ENCODE peak calls at places on chromosomes 12 and 14, in four cellular contexts. M is Panc1, V is K562, C is HepG2. O is an unnamed sample.

GRCh38 chr12:100138048-100138907 is 4.4 kb downstream of the BLTP3B start:
- DNase-seq in C (no peak), V (peak), M (no peak), O (no peak)

GRCh38 chr12:120262852-120263724 is 2.4 kb downstream of the PXN start:
- DNase-seq in C (no peak), M (no peak), V (no peak), O (no peak)

GRCh38 chr12:4223273-4223855 is 50.2 kb upstream of the CCND2 start:
- DNase-seq in C (no peak), V (no peak), M (no peak), O (no peak)

GRCh38 chr14:101579372-101580080 is 18.2 kb downstream of the DIO3 start:
- DNase-seq in V (no peak), M (no peak), C (no peak), O (no peak)

GRCh38 chr12:51827925-51828818 is 20.3 kb downstream of the FIGNL2 start:
- DNase-seq in M (no peak), C (no peak), V (peak), O (no peak)

GRCh38 chr12:61037792-61038191 is 1222.4 kb upstream of the USP15 start:
- DNase-seq in C (no peak), V (no peak), M (no peak), O (no peak)

GRCh38 chr14:99568567-99569560 is 35.1 kb downstream of the CCDC85C start:
- DNase-seq in C (no peak), M (no peak), V (peak), O (no peak)

GRCh38 chr14:63701614-63702291 is 26.1 kb downstream of the SGPP1 start:
- DNase-seq in V (peak), M (no peak), C (no peak), O (no peak)

GRCh38 chr12:11771356-11771755 is 121.9 kb downstream of the ETV6 start:
- DNase-seq in C (no peak), V (no peak), M (no peak), O (no peak)

GRCh38 chr12:3802721-3803120 is 49.8 kb upstream of the CRACR2A start:
- DNase-seq in C (no peak), V (no peak), M (no peak), O (no peak)

GRCh38 chr12:12898136-12898712 is 6.9 kb downstream of the GPRC5A start:
- DNase-seq in C (no peak), M (no peak), V (no peak), O (no peak)

GRCh38 chr12:91219511-91219910 is 36.9 kb upstream of the DCN start:
- DNase-seq in C (no peak), M (no peak), V (no peak), O (no peak)

GRCh38 chr12:21989819-21990412 is 48.7 kb upstream of the ABCC9 start:
- DNase-seq in M (no peak), C (peak), V (peak), O (peak)

GRCh38 chr12:25992026-25992782 is 33.7 kb downstream of the RASSF8 start:
- DNase-seq in M (no peak), C (no peak), V (no peak), O (no peak)

GRCh38 chr14:74591899-74592298 is 20.1 kb downstream of the LTBP2 start:
- DNase-seq in C (no peak), V (no peak), M (no peak), O (no peak)

GRCh38 chr14:47040490-47040889 is 388.9 kb upstream of the RPL10L start:
- DNase-seq in V (no peak), M (no peak), C (peak), O (peak)

GRCh38 chr12:96457191-96457930 is 32.0 kb upstream of the CFAP54 start:
- DNase-seq in M (no peak), C (no peak), V (no peak), O (peak)
- TF ChIP-seq TCF7L2 in M (no peak), C (no peak), V (no peak), O (no peak)

GRCh38 chr14:90406384-90406798 is 9.6 kb downstream of the CALM1 start:
- DNase-seq in C (no peak), M (no peak), V (no peak), O (no peak)

GRCh38 chr14:90405755-90406154 is 8.9 kb downstream of the CALM1 start:
- DNase-seq in M (no peak), C (no peak), V (no peak), O (no peak)

GRCh38 chr14:90408713-90409112 is 11.9 kb downstream of the CALM1 start:
- DNase-seq in V (no peak), C (no peak), M (no peak), O (no peak)

GRCh38 chr14:90412058-90412457 is 15.2 kb downstream of the CALM1 start:
- DNase-seq in M (no peak), C (no peak), V (no peak), O (no peak)

GRCh38 chr14:90409209-90409730 is 12.4 kb downstream of the CALM1 start:
- DNase-seq in M (no peak), V (no peak), C (no peak), O (no peak)
- TF ChIP-seq TCF7L2 in M (no peak), V (no peak), C (no peak), O (no peak)

GRCh38 chr12:473198-473597 is 13.5 kb downstream of the B4GALNT3 start:
- DNase-seq in C (no peak), V (no peak), M (no peak), O (no peak)

GRCh38 chr12:466762-467161 is 7.0 kb downstream of the B4GALNT3 start:
- DNase-seq in V (no peak), M (no peak), C (no peak), O (no peak)

GRCh38 chr12:467591-467990 is 7.9 kb downstream of the B4GALNT3 start:
- DNase-seq in C (no peak), M (no peak), V (no peak), O (no peak)

GRCh38 chr12:468671-469389 is 9.1 kb downstream of the B4GALNT3 start:
- DNase-seq in C (no peak), V (no peak), M (no peak), O (no peak)

DNA sequence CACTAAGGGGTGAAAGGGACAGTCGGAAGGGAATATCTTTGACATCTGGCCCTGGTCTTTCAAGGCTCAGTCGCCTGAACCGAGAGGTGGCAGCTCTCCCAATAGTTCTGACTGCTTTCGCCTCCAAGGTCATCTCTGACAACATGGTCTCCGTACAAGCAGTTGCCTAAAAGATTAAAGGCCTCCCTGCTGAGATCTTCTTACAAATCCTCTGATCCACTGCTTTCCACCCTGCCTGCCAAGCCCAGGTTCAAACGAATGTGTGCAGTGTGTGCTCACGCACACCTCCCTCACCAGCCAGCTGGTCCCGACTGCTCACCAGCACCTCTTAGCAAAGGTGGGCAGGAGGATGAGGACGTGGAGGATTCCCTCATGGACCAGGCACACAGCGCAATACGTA is 10.4 kb downstream of the B4GALNT3 start:
- DNase-seq in M (no peak), C (no peak), V (no peak), O (no peak)
- TF ChIP-seq TCF7L2 in M (no peak), C (no peak), V (no peak), O (peak)

DNA sequence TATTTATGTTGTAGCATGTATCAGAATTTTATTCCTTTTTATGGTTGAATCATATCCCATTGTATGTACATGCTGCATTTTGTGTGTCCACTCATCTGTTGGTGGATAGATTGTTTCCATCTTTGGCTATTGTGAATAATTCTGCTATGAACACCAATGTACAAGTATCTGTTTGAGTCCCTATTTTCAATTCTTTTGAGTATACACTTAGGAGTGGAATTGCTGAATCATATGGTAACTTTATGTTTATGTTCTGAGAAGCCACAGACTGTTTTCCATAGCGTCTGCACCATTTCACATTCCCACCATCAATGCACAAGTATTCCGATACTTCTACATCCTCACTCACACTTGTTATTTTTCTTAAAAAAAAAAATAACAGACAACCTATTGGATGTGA is 91.5 kb downstream of the ARF6 start:
- DNase-seq in M (no peak), C (no peak), V (no peak), O (no peak)
- TF ChIP-seq TCF7L2 in M (no peak), C (no peak), V (no peak), O (no peak)

DNA sequence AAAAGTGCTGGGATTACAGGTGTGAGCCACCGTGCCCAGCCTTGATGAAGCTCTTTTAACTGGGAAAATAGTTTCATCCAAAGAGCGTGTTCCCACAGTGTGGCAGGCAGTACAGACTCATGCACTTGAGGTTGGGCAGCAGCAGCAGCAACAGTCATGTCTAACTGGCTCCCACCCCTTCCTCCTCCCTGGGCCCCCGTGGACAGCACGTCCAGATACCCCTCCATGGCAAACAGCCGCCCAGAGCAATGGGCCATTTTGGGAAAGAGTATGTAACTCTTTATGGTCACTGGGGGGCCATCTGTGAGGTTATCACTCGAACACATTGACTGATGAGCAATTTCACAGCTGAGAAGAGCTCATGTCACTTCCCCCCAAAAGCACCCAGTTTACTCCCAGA is 279.1 kb upstream of the NOS1 start:
- DNase-seq in M (no peak), C (no peak), V (no peak), O (no peak)
- TF ChIP-seq TCF7L2 in M (no peak), C (no peak), V (no peak), O (no peak)

DNA sequence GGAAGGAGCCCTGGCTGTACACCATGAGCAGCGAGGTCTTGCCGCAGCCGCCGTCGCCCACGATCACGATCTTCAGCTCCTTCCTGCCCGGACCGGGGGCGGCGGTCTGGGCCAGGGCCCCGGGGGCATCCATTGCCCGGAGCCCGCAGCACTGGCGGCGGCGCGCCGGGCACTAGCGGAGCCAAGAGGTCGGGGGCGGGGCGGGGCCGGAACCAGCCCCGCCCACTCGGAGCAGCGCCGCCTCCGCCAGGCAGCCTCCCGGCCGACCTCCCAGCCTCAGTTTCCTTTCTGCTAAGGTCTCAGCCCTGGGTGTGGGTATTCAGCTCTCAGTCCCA is at the start of gene RHOF:
- DNase-seq in C (no peak), V (no peak), M (no peak), O (no peak)
- TF ChIP-seq TCF7L2 in C (no peak), V (no peak), M (no peak), O (no peak)

DNA sequence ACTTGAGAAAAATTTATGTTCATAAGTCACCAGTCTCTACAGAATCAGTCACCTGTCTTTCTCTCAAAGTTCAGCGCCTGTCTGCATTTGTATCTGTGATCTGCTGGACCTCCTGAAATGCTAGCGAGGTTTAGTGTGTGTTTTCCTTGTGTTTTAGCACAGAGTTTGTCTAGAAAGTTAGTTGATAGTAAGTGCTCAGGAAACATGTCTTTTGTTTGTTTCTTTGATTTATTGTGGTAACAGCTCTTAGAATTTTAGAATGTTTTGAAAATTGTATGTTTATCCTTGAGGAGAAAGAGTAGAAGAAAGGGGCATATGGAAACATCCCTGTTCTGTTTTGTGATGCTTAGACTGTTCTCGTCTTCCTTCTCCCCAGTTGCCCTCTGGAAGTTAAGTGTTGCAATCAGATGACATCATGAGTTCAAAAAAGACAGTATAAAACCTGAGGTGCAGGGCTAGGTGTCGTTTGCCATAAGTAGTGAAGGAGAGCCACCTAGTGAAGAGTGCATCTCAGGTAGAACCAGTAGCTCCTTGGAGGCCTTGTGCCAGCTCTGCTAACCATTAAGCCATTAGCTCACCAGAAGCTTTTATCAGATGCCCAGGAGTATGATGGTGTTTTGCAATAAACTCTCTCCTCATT is 44.8 kb downstream of the FBXW8 start:
- DNase-seq in C (peak), M (no peak), V (peak), O (peak)
- TF ChIP-seq TCF7L2 in C (no peak), M (no peak), V (no peak), O (no peak)

DNA sequence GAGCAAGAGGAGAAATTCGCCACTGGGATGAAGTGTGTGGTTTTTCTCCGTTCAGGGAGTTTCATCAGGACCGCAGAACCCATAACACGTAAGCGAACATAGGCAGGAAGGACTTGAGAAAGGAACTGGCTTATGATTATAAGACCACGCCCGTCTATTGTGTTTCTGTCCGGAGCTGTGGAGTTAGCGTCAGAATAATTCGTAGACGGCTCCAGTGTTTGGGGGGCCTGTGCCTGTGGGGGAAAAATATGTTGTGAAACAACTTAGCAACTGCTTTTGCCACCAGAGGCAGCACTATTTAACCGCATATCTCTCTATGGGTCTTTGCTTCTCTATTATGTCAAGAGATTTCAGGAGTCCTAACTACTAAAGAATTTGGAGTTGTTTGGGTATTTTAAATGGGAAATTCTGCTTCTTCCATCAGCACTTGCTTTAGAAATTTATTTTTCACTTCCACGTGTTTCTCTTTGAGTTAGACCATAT is 506 bp upstream of the CLEC14A start:
- DNase-seq in C (no peak), V (no peak), M (no peak), O (no peak)
- TF ChIP-seq TCF7L2 in C (no peak), V (no peak), M (no peak), O (no peak)

GRCh38 chr14:51462182-51462581 is 189.5 kb upstream of the FRMD6 start:
- DNase-seq in C (no peak), V (no peak), M (no peak), O (no peak)
- TF ChIP-seq TCF7L2 in C (no peak), V (no peak), M (no peak), O (no peak)